ENCODE peak calls at places on chromosomes 11 and 22, in seven cellular contexts. H is aorta, A is adipocyte, X is heart right ventricle, F is fibroblast of lung, Q is astrocyte, J is upper lobe of right lung. O is an unnamed sample. For H3K36me3, the result is how much of the 10 kb centered on the place peaks cover.

GRCh38 chr11:46489668-46490560 is 98.3 kb upstream of the CHRM4 start:
- DNase-seq in A (peak), J (no peak), Q (peak), F (peak), X (no peak), H (no peak), O (peak)

GRCh38 chr11:59463176-59463575 is 6.4 kb downstream of the OR4D6 start:
- DNase-seq in X (no peak), H (no peak), J (no peak), A (peak), Q (no peak), F (no peak), O (peak)

GRCh38 chr22:24107668-24108067 is 73.6 kb upstream of the SUSD2 start:
- DNase-seq in A (no peak), H (peak), X (peak), F (peak), Q (peak), J (no peak), O (peak)

GRCh38 chr11:35911616-35912165 is 32.2 kb upstream of the LDLRAD3 start:
- DNase-seq in X (no peak), H (no peak), J (no peak), A (peak), Q (no peak), F (no peak), O (no peak)

GRCh38 chr11:2317354-2318050 is 15.7 kb downstream of the TSPAN32 start:
- DNase-seq in F (no peak), J (peak), Q (no peak), H (peak), A (no peak), X (no peak), O (no peak)

GRCh38 chr11:35334385-35335090 is 84.8 kb downstream of the SLC1A2 start:
- DNase-seq in F (no peak), Q (no peak), X (no peak), A (no peak), H (no peak), J (no peak), O (no peak)

GRCh38 chr22:19871023-19871844 is 16.6 kb upstream of the GNB1L start:
- DNase-seq in A (no peak), J (peak), H (peak), Q (no peak), F (no peak), X (no peak), O (no peak)

GRCh38 chr11:79328402-79328801 is 112.4 kb downstream of the TENM4 start:
- DNase-seq in X (no peak), J (no peak), H (no peak), Q (no peak), A (no peak), F (no peak), O (no peak)

GRCh38 chr11:2105536-2105935 is 33.7 kb downstream of the IGF2 start:
- DNase-seq in J (no peak), F (no peak), H (peak), X (no peak), A (no peak), Q (no peak), O (no peak)

GRCh38 chr11:33531743-33532181 is 168.9 kb downstream of the C11orf91 start:
- DNase-seq in F (peak), A (peak), J (no peak), X (no peak), Q (peak), H (no peak), O (peak)

GRCh38 chr11:125351045-125351867 is 144.8 kb downstream of the FEZ1 start:
- DNase-seq in A (no peak), Q (no peak), J (no peak), H (no peak), F (no peak), X (no peak), O (no peak)

GRCh38 chr22:46726066-46726985 is 11.7 kb downstream of the CERK start:
- DNase-seq in X (no peak), A (peak), F (no peak), J (no peak), H (no peak), Q (no peak), O (no peak)

GRCh38 chr11:68783216-68783821 is 32.0 kb upstream of the TESMIN start:
- DNase-seq in X (peak), H (peak), F (no peak), J (no peak), A (no peak), Q (no peak), O (no peak)

GRCh38 chr11:93887111-93887510 is 36.7 kb upstream of the VSTM5 start:
- DNase-seq in A (no peak), X (no peak), H (no peak), Q (no peak), J (no peak), F (no peak), O (no peak)

GRCh38 chr22:48089601-48090331 is 1327.3 kb downstream of the TBC1D22A start:
- DNase-seq in J (peak), F (peak), A (peak), Q (no peak), H (peak), X (peak), O (peak)

GRCh38 chr11:102783720-102784119 is 3.3 kb upstream of the MMP10 start:
- DNase-seq in X (no peak), H (no peak), Q (no peak), J (no peak), F (no peak), A (no peak), O (no peak)

GRCh38 chr11:16527525-16528246 is 171.3 kb upstream of the SOX6 start:
- DNase-seq in A (no peak), J (no peak), F (no peak), X (no peak), Q (no peak), H (no peak), O (no peak)

GRCh38 chr11:34105957-34106504 is 602 bp downstream of the NAT10 start:
- DNase-seq in X (no peak), F (peak), J (no peak), Q (peak), H (no peak), A (peak), O (no peak)

GRCh38 chr11:127411283-127411682 is 410.7 kb upstream of the KIRREL3 start:
- DNase-seq in F (no peak), J (no peak), Q (no peak), X (no peak), H (no peak), A (no peak), O (peak)

GRCh38 chr11:36139767-36140166 is 149.5 kb downstream of the COMMD9 start:
- DNase-seq in J (no peak), H (no peak), F (no peak), X (no peak), A (no peak), Q (no peak), O (no peak)

GRCh38 chr11:69309800-69310280 is 15.9 kb downstream of the MYEOV start:
- DNase-seq in A (no peak), F (peak), H (no peak), J (no peak), X (no peak), Q (no peak), O (no peak)

GRCh38 chr11:34208266-34209135 is 103.1 kb downstream of the NAT10 start:
- DNase-seq in X (no peak), Q (peak), H (no peak), A (peak), F (peak), J (no peak), O (no peak)

GRCh38 chr11:105168457-105168856 is 28.9 kb upstream of the CARD18 start:
- DNase-seq in H (no peak), Q (peak), A (no peak), F (peak), J (no peak), X (no peak), O (no peak)

GRCh38 chr11:803467-803742 is 1.6 kb downstream of the PIDD1 start:
- DNase-seq in A (no peak), Q (no peak), F (no peak), J (no peak), H (no peak), X (no peak), O (no peak)

GRCh38 chr11:23021287-23021863 is 161.1 kb upstream of the CCDC179 start:
- DNase-seq in J (no peak), F (peak), Q (peak), A (peak), X (no peak), H (no peak), O (no peak)

GRCh38 chr11:68904458-68904847 is 762 bp downstream of the IGHMBP2 start:
- DNase-seq in F (no peak), X (peak), A (no peak), J (no peak), H (no peak), Q (no peak), O (no peak)

GRCh38 chr11:68750197-68750987 is 928 bp downstream of the TESMIN start:
- DNase-seq in J (no peak), F (no peak), H (no peak), Q (no peak), A (no peak), X (no peak), O (no peak)

GRCh38 chr11:72349616-72350218 is 84.6 kb downstream of the CLPB start:
- DNase-seq in X (peak), J (no peak), H (peak), A (no peak), Q (no peak), F (no peak), O (peak)

GRCh38 chr22:38485783-38486182 is 17.9 kb downstream of the KDELR3 start:
- DNase-seq in F (no peak), X (no peak), Q (no peak), H (no peak), J (no peak), A (no peak), O (no peak)

GRCh38 chr11:70725786-70726185 is 327.5 kb downstream of the CTTN start:
- DNase-seq in A (no peak), H (no peak), X (no peak), F (no peak), J (no peak), Q (no peak), O (no peak)

GRCh38 chr11:113314065-113314388 is 356 bp upstream of the TTC12 start:
- DNase-seq in J (no peak), A (no peak), X (no peak), H (no peak), Q (no peak), F (no peak), O (no peak)
- H3K4me3 ChIP-seq in J (peak), A (peak), X (peak), H (no peak), Q (peak), F (peak), O (peak)

GRCh38 chr22:17888855-17889254 is 114.6 kb upstream of the BID start:
- DNase-seq in J (no peak), Q (peak), F (no peak), X (no peak), H (no peak), A (peak), O (no peak)
- H3K36me3 ChIP-seq in J (under half), Q (under half), F (under half), X (half or more), H (under half), A (half or more), O (half or more)

GRCh38 chr22:40112595-40112994 is 65.1 kb upstream of the TNRC6B start:
- DNase-seq in F (no peak), H (no peak), A (no peak), Q (no peak), X (no peak), J (no peak), O (no peak)

GRCh38 chr22:40111451-40111850 is 66.3 kb upstream of the TNRC6B start:
- DNase-seq in H (no peak), J (no peak), F (no peak), Q (no peak), X (no peak), A (no peak), O (no peak)

GRCh38 chr22:40105755-40106154 is 72.0 kb upstream of the TNRC6B start:
- DNase-seq in H (no peak), X (no peak), F (no peak), J (no peak), Q (no peak), A (no peak), O (no peak)

GRCh38 chr22:40107756-40108437 is 69.8 kb upstream of the TNRC6B start:
- DNase-seq in A (peak), J (no peak), Q (no peak), F (no peak), X (no peak), H (no peak), O (peak)

GRCh38 chr22:40107244-40107643 is 70.5 kb upstream of the TNRC6B start:
- DNase-seq in A (peak), Q (no peak), H (no peak), F (no peak), X (no peak), J (no peak), O (no peak)
- H3K4me3 ChIP-seq in A (peak), Q (no peak), H (no peak), F (peak), X (peak), J (peak), O (peak)

DNA sequence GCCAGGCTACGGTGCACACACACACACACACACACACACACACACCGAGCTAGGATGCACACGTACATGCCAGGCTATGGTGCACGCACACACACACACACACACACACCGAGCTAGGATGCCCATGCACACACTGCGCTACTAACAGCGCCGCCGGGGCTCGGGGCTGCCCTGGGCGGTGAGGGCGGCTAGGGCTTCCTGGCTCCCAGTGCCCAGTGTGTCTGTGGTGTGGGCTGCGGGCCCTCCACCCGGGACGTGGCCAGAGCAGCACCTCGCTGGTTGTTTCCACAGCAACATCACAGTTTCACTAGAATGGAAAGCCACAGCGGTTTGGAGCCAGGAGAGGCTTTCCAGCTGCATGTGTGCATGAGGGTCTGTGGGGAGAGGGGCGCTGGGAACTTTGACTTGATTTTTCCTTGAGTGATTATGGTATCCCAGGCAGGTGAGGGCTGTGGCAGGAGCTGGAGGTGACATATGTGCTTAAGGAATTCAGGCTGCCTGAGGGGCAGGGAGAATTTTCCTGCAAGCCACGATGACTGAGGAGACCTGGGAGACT is 196.0 kb downstream of the SNX19 start:
- DNase-seq in A (no peak), Q (peak), J (no peak), X (no peak), F (peak), H (no peak), O (no peak)
- H3K36me3 ChIP-seq in A (under half), Q (under half), J (under half), X (under half), F (under half), H (under half), O (under half)

DNA sequence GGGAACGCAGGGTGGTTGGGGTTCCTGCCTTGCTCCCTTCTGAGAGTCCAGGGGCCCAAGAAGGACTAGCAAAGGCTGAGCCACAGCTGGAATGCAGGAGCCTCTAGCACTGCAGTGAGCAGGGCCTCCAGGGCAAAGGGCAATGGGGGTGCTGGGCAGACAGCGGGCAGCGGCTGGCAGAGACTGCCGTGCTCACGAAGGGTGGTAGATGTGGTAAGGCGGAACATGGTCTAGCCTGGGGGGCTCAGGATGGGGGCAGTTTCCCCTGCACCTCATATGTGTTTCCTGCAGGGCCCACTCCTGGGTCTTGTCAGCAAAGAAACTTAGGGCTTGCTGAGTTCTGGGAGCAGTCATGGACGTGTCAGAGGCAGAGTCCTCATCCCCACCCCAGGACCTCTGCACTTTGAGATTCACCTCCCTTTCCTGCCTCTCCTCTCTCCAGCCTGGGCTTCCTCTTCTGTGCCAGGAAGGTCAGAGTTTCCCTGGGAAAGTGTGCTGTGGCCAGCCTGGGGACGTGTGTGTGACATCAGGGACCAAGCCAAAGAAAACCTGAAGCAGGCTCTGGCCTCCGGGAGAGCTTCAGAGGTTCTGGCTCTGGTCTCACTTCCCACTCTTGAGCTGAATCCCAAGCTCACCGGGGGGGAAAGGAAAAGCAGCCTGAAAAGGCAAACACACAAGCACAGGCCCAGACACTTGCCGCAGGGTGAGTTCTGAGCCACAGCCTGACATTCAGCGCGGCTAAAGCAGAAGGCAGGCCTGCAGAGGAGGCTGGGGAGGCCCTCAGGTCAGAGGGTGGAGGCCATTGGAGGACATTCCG is 4.4 kb downstream of the MOGAT2 start:
- DNase-seq in J (no peak), H (no peak), X (no peak), F (no peak), Q (no peak), A (no peak), O (no peak)
- H3K4me3 ChIP-seq in J (no peak), H (no peak), X (no peak), F (no peak), Q (no peak), A (no peak), O (no peak)

DNA sequence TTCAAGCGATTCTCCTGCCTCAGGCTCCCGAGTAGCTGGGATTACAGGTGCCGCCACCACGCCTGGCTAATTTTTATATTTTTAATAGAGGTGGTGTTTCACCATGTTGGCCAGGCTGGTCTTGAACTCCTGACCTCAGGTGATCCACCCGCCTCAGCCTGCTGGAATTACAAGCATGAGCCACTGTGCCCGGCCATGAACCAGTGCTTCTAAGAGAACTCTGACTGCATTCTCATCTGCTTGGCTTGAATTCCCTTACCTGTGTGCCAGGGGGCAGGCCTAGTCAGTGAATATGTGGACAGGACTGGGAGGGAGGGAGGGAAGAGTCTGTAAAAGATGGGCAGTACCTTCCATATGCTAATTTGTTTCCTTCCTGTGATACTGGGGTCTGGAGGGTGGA is 6.7 kb downstream of the RPS25 start:
- DNase-seq in F (no peak), A (no peak), J (no peak), X (no peak), H (no peak), Q (no peak), O (no peak)
- H3K36me3 ChIP-seq in F (under half), A (half or more), J (half or more), X (half or more), H (under half), Q (under half), O (half or more)

DNA sequence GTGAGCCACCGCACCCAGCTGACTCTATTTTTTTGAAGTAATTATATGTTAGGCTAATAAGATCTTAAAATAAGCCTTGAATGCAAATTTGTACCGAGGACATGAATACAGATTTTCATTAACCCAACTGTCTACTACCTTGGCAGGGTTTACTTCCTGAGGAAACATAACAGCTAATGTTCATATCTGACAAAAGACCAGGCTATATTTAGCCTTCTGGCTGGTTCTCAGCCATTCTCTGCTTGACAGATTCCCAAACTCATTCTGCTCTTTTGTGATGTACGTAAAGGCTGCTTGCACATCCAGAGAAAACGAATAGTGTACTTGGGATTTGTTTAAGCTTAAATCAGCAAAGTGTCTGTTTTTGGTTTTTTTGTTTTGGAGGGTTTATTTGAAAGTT is 21.6 kb upstream of the CRTAM start:
- DNase-seq in Q (no peak), X (no peak), J (no peak), H (no peak), A (no peak), F (no peak), O (no peak)
- H3K4me3 ChIP-seq in Q (no peak), X (no peak), J (no peak), H (no peak), A (no peak), F (no peak), O (no peak)